ENCODE peak calls at places on chromosomes 5 and 9, in five cellular contexts. K is activated T-helper 1 cell treated with anti-CD3 and anti-CD28 coated beads, Interleukin-2, amount 50 U/mL, for 16 hours; G is GM03348; S is body of pancreas; Z is choroid plexus epithelial cell. T is an unnamed sample.
A peak's percentile ranks its signal among the peaks of the same experiment; 100 is the strongest.

GRCh38 chr9:35002623-35003022 is 13.1 kb downstream of the DNAJB5 start:
- DNase-seq in Z (no peak), S (no peak), G (peak; percentile 0), K (no peak), T (no peak)

GRCh38 chr5:123176224-123176937 is 87.3 kb downstream of the PRDM6 start:
- DNase-seq in K (no peak), Z (peak; percentile 22), S (no peak), G (peak; percentile 68), T (no peak)

GRCh38 chr9:98146101-98146991 is 27.3 kb upstream of the TRIM14 start:
- DNase-seq in S (peak; percentile 69), G (peak; percentile 70), K (no peak), Z (peak; percentile 50), T (no peak)

GRCh38 chr9:33211695-33212393 is 28.1 kb upstream of the SPINK4 start:
- DNase-seq in K (no peak), S (no peak), Z (peak; percentile 61), G (no peak), T (no peak)

GRCh38 chr9:88477300-88477751 is 57.7 kb upstream of the NXNL2 start:
- DNase-seq in Z (peak; percentile 79), S (no peak), K (no peak), G (peak; percentile 81), T (no peak)

GRCh38 chr5:68303038-68303738 is 87.6 kb downstream of the PIK3R1 start:
- DNase-seq in K (no peak), G (no peak), S (no peak), Z (peak; percentile 26), T (peak; percentile 10)

GRCh38 chr5:99037668-99038067 is 108.9 kb upstream of the CHD1 start:
- DNase-seq in Z (peak; percentile 20), G (no peak), S (no peak), K (peak; percentile 63), T (peak; percentile 15)

GRCh38 chr9:22211588-22212360 is 202.7 kb upstream of the CDKN2B start:
- DNase-seq in Z (peak; percentile 98), K (no peak), G (peak; percentile 82), S (no peak), T (no peak)

GRCh38 chr5:178548751-178549150 is 41.4 kb downstream of the COL23A1 start:
- DNase-seq in S (no peak), K (no peak), G (no peak), Z (no peak), T (no peak)

GRCh38 chr9:132982508-132982907 is 4.0 kb downstream of the GFI1B start:
- DNase-seq in G (no peak), Z (no peak), K (no peak), S (no peak), T (no peak)

GRCh38 chr5:171945066-171945465 is 61.4 kb downstream of the FBXW11 start:
- DNase-seq in K (no peak), G (peak; percentile 28), Z (peak; percentile 63), S (no peak), T (no peak)

GRCh38 chr9:5002811-5003210 is 17.7 kb downstream of the JAK2 start:
- DNase-seq in K (no peak), G (peak; percentile 51), Z (peak; percentile 13), S (no peak), T (no peak)

GRCh38 chr5:16866220-16866619 is 69.9 kb downstream of the MYO10 start:
- DNase-seq in Z (no peak), G (no peak), S (no peak), K (no peak), T (no peak)